ENCODE peak calls at places on chromosomes 3 and 15, in eight cellular contexts. One of them, this sample, is unnamed. For H3K4me1, the result is how much of the 10 kb centered on the place peaks cover.

GRCh38 chr3:113148307-113148703 is 63.1 kb upstream of the BOC start:
- DNase-seq in OCI-LY7: no peak
- DNase-seq in adrenal gland: no peak
- DNase-seq in pancreas: no peak
- DNase-seq in GM23248: no peak
- DNase-seq in SK-N-SH: peak
- DNase-seq in PC-3: peak
- DNase-seq in A673: peak
- DNase-seq in this sample: peak

GRCh38 chr15:65423977-65424679 is 1.4 kb upstream of the IGDCC4 start:
- DNase-seq in OCI-LY7: no peak
- DNase-seq in adrenal gland: no peak
- DNase-seq in pancreas: no peak
- DNase-seq in GM23248: peak
- DNase-seq in SK-N-SH: no peak
- DNase-seq in PC-3: peak
- DNase-seq in A673: peak
- DNase-seq in this sample: peak

GRCh38 chr3:146511402-146512134 is 32.8 kb downstream of the PLSCR1 start:
- DNase-seq in OCI-LY7: no peak
- DNase-seq in adrenal gland: no peak
- DNase-seq in pancreas: no peak
- DNase-seq in GM23248: no peak
- DNase-seq in SK-N-SH: no peak
- DNase-seq in PC-3: no peak
- DNase-seq in A673: no peak
- DNase-seq in this sample: no peak

GRCh38 chr15:35196273-35196672 is 111.2 kb upstream of the NANOGP8 start:
- DNase-seq in OCI-LY7: no peak
- DNase-seq in adrenal gland: no peak
- DNase-seq in pancreas: no peak
- DNase-seq in GM23248: no peak
- DNase-seq in SK-N-SH: no peak
- DNase-seq in PC-3: no peak
- DNase-seq in A673: no peak
- DNase-seq in this sample: no peak

GRCh38 chr3:125150525-125151436 is 61.8 kb downstream of the SLC12A8 start:
- DNase-seq in OCI-LY7: peak
- DNase-seq in adrenal gland: peak
- DNase-seq in pancreas: no peak
- DNase-seq in GM23248: peak
- DNase-seq in SK-N-SH: peak
- DNase-seq in PC-3: peak
- DNase-seq in A673: peak
- DNase-seq in this sample: peak

GRCh38 chr3:125957674-125958510 is 11.1 kb upstream of the ROPN1B start:
- DNase-seq in OCI-LY7: no peak
- DNase-seq in adrenal gland: peak
- DNase-seq in pancreas: no peak
- DNase-seq in GM23248: no peak
- DNase-seq in SK-N-SH: peak
- DNase-seq in PC-3: no peak
- DNase-seq in A673: peak
- DNase-seq in this sample: no peak

GRCh38 chr3:172056416-172056815 is 17.0 kb downstream of the FNDC3B start:
- DNase-seq in OCI-LY7: no peak
- DNase-seq in adrenal gland: no peak
- DNase-seq in pancreas: no peak
- DNase-seq in GM23248: no peak
- DNase-seq in SK-N-SH: no peak
- DNase-seq in PC-3: no peak
- DNase-seq in A673: no peak
- DNase-seq in this sample: no peak

GRCh38 chr3:33417051-33417673 is 23.0 kb downstream of the UBP1 start:
- DNase-seq in OCI-LY7: no peak
- DNase-seq in adrenal gland: no peak
- DNase-seq in pancreas: no peak
- DNase-seq in GM23248: peak
- DNase-seq in SK-N-SH: no peak
- DNase-seq in PC-3: peak
- DNase-seq in A673: no peak
- DNase-seq in this sample: no peak

GRCh38 chr3:11380314-11380713 is 108.1 kb downstream of the ATG7 start:
- DNase-seq in OCI-LY7: no peak
- DNase-seq in adrenal gland: no peak
- DNase-seq in pancreas: no peak
- DNase-seq in GM23248: no peak
- DNase-seq in SK-N-SH: no peak
- DNase-seq in PC-3: no peak
- DNase-seq in A673: no peak
- DNase-seq in this sample: peak

GRCh38 chr15:93617443-93617842 is 528.4 kb upstream of the RGMA start:
- DNase-seq in OCI-LY7: no peak
- DNase-seq in adrenal gland: no peak
- DNase-seq in pancreas: no peak
- DNase-seq in GM23248: no peak
- DNase-seq in SK-N-SH: no peak
- DNase-seq in PC-3: no peak
- DNase-seq in A673: no peak
- DNase-seq in this sample: no peak

GRCh38 chr3:115341208-115341607 is 194.1 kb upstream of the ZBTB20 start:
- DNase-seq in OCI-LY7: no peak
- DNase-seq in adrenal gland: no peak
- DNase-seq in pancreas: no peak
- DNase-seq in GM23248: peak
- DNase-seq in SK-N-SH: no peak
- DNase-seq in PC-3: peak
- DNase-seq in A673: no peak
- DNase-seq in this sample: no peak

GRCh38 chr3:116929534-116930222 is 220.1 kb downstream of the TUSC7 start:
- DNase-seq in OCI-LY7: no peak
- DNase-seq in adrenal gland: no peak
- DNase-seq in pancreas: no peak
- DNase-seq in GM23248: no peak
- DNase-seq in SK-N-SH: no peak
- DNase-seq in PC-3: peak
- DNase-seq in A673: peak
- DNase-seq in this sample: no peak

GRCh38 chr3:55721716-55722484 is 234.8 kb upstream of the WNT5A start:
- DNase-seq in OCI-LY7: peak
- DNase-seq in adrenal gland: no peak
- DNase-seq in pancreas: no peak
- DNase-seq in GM23248: peak
- DNase-seq in SK-N-SH: peak
- DNase-seq in PC-3: peak
- DNase-seq in A673: peak
- DNase-seq in this sample: peak

GRCh38 chr15:64019764-64020163 is 26.5 kb downstream of the DAPK2 start:
- DNase-seq in OCI-LY7: no peak
- DNase-seq in adrenal gland: no peak
- DNase-seq in pancreas: peak
- DNase-seq in GM23248: peak
- DNase-seq in SK-N-SH: no peak
- DNase-seq in PC-3: peak
- DNase-seq in A673: no peak
- DNase-seq in this sample: peak

GRCh38 chr15:66102563-66103292 is 150.8 kb downstream of the MEGF11 start:
- DNase-seq in OCI-LY7: no peak
- DNase-seq in adrenal gland: no peak
- DNase-seq in pancreas: no peak
- DNase-seq in GM23248: no peak
- DNase-seq in SK-N-SH: no peak
- DNase-seq in PC-3: no peak
- DNase-seq in A673: no peak
- DNase-seq in this sample: no peak

GRCh38 chr3:74139648-74140047 is 474.8 kb downstream of the CNTN3 start:
- DNase-seq in OCI-LY7: no peak
- DNase-seq in adrenal gland: no peak
- DNase-seq in pancreas: no peak
- DNase-seq in GM23248: peak
- DNase-seq in SK-N-SH: peak
- DNase-seq in PC-3: no peak
- DNase-seq in A673: peak
- DNase-seq in this sample: no peak

GRCh38 chr3:14286887-14287496 is 108.4 kb downstream of the LSM3 start:
- DNase-seq in OCI-LY7: peak
- DNase-seq in adrenal gland: no peak
- DNase-seq in pancreas: no peak
- DNase-seq in GM23248: no peak
- DNase-seq in SK-N-SH: no peak
- DNase-seq in PC-3: no peak
- DNase-seq in A673: no peak
- DNase-seq in this sample: peak

GRCh38 chr3:87246662-87247061 is 19.6 kb downstream of the CHMP2B start:
- DNase-seq in OCI-LY7: no peak
- DNase-seq in adrenal gland: no peak
- DNase-seq in pancreas: no peak
- DNase-seq in GM23248: no peak
- DNase-seq in SK-N-SH: no peak
- DNase-seq in PC-3: peak
- DNase-seq in A673: no peak
- DNase-seq in this sample: no peak

GRCh38 chr3:136938334-136938733 is 19.4 kb upstream of the IL20RB start:
- DNase-seq in OCI-LY7: no peak
- DNase-seq in adrenal gland: no peak
- DNase-seq in pancreas: no peak
- DNase-seq in GM23248: peak
- DNase-seq in SK-N-SH: no peak
- DNase-seq in PC-3: peak
- DNase-seq in A673: peak
- DNase-seq in this sample: no peak

GRCh38 chr3:130658666-130659065 is 88.0 kb downstream of the PIK3R4 start:
- DNase-seq in OCI-LY7: no peak
- DNase-seq in adrenal gland: peak
- DNase-seq in pancreas: no peak
- DNase-seq in GM23248: peak
- DNase-seq in SK-N-SH: no peak
- DNase-seq in PC-3: peak
- DNase-seq in A673: peak
- DNase-seq in this sample: peak

GRCh38 chr3:33299395-33300081 is 22.3 kb downstream of the FBXL2 start:
- DNase-seq in OCI-LY7: no peak
- DNase-seq in adrenal gland: no peak
- DNase-seq in pancreas: no peak
- DNase-seq in GM23248: peak
- DNase-seq in SK-N-SH: no peak
- DNase-seq in PC-3: peak
- DNase-seq in A673: no peak
- DNase-seq in this sample: no peak

GRCh38 chr3:188817920-188818239 is 353.9 kb upstream of the TPRG1 start:
- DNase-seq in OCI-LY7: no peak
- DNase-seq in adrenal gland: no peak
- DNase-seq in pancreas: no peak
- DNase-seq in GM23248: no peak
- DNase-seq in SK-N-SH: no peak
- DNase-seq in PC-3: no peak
- DNase-seq in A673: no peak
- DNase-seq in this sample: no peak

GRCh38 chr15:25545017-25545416 is 106.2 kb upstream of the UBE3A start:
- DNase-seq in OCI-LY7: no peak
- DNase-seq in adrenal gland: no peak
- DNase-seq in pancreas: no peak
- DNase-seq in GM23248: peak
- DNase-seq in SK-N-SH: no peak
- DNase-seq in PC-3: peak
- DNase-seq in A673: no peak
- DNase-seq in this sample: peak

GRCh38 chr15:62809968-62810260 is 232.6 kb upstream of the TPM1 start:
- DNase-seq in OCI-LY7: no peak
- DNase-seq in adrenal gland: no peak
- DNase-seq in pancreas: no peak
- DNase-seq in GM23248: no peak
- DNase-seq in SK-N-SH: no peak
- DNase-seq in PC-3: no peak
- DNase-seq in A673: no peak
- DNase-seq in this sample: no peak

GRCh38 chr3:4670352-4670751 is 177.2 kb downstream of the ITPR1 start:
- DNase-seq in OCI-LY7: peak
- DNase-seq in adrenal gland: no peak
- DNase-seq in pancreas: no peak
- DNase-seq in GM23248: peak
- DNase-seq in SK-N-SH: peak
- DNase-seq in PC-3: peak
- DNase-seq in A673: peak
- DNase-seq in this sample: peak

DNA sequence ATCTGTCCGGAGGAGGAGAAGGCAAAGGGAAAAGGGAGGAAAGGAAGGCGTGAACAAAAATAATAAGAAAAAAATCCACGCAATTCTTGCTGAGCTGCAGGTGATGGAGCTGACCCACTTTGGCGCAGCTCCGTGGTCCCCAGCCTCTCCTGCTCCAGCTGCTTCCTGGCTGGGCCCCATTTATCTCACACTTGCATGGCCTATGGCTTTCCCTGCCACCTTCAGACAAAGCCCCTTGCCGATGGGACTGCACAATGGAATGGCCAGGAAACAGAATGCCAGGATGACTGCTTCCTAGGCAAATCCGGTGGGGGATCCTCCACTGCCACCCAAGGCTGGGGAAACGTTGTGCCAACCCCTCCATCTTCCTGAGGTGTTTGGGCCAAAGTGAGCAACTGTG is 6.9 kb downstream of the INSYN1 start:
- DNase-seq in OCI-LY7: no peak
- DNase-seq in adrenal gland: no peak
- DNase-seq in pancreas: no peak
- DNase-seq in GM23248: no peak
- DNase-seq in SK-N-SH: no peak
- DNase-seq in PC-3: no peak
- DNase-seq in A673: no peak
- DNase-seq in this sample: no peak
- H3K4me3 ChIP-seq in OCI-LY7: no peak
- H3K4me3 ChIP-seq in adrenal gland: no peak
- H3K4me3 ChIP-seq in pancreas: no peak
- H3K4me3 ChIP-seq in GM23248: no peak
- H3K4me3 ChIP-seq in SK-N-SH: no peak
- H3K4me3 ChIP-seq in PC-3: no peak
- H3K4me3 ChIP-seq in A673: no peak
- H3K4me3 ChIP-seq in this sample: no peak

GRCh38 chr3:197500812-197501211 is 55.0 kb downstream of the BDH1 start:
- DNase-seq in OCI-LY7: no peak
- DNase-seq in adrenal gland: no peak
- DNase-seq in pancreas: no peak
- DNase-seq in GM23248: no peak
- DNase-seq in SK-N-SH: no peak
- DNase-seq in PC-3: peak
- DNase-seq in A673: no peak
- DNase-seq in this sample: no peak
- H3K27ac ChIP-seq in OCI-LY7: no peak
- H3K27ac ChIP-seq in adrenal gland: no peak
- H3K27ac ChIP-seq in pancreas: no peak
- H3K27ac ChIP-seq in GM23248: no peak
- H3K27ac ChIP-seq in SK-N-SH: no peak
- H3K27ac ChIP-seq in PC-3: peak
- H3K27ac ChIP-seq in A673: no peak
- H3K27ac ChIP-seq in this sample: no peak

GRCh38 chr3:71456826-71457225 is 126.7 kb downstream of the FOXP1 start:
- DNase-seq in OCI-LY7: no peak
- DNase-seq in adrenal gland: no peak
- DNase-seq in pancreas: no peak
- DNase-seq in GM23248: no peak
- DNase-seq in SK-N-SH: no peak
- DNase-seq in PC-3: no peak
- DNase-seq in A673: no peak
- DNase-seq in this sample: no peak
- H3K4me1 ChIP-seq in OCI-LY7: half or more
- H3K4me1 ChIP-seq in adrenal gland: under half
- H3K4me1 ChIP-seq in pancreas: under half
- H3K4me1 ChIP-seq in GM23248: under half
- H3K4me1 ChIP-seq in SK-N-SH: under half
- H3K4me1 ChIP-seq in PC-3: half or more
- H3K4me1 ChIP-seq in A673: under half
- H3K4me1 ChIP-seq in this sample: under half

GRCh38 chr15:90004252-90004651 is 3.1 kb downstream of the ZNF710 start:
- DNase-seq in OCI-LY7: no peak
- DNase-seq in adrenal gland: no peak
- DNase-seq in pancreas: no peak
- DNase-seq in GM23248: peak
- DNase-seq in SK-N-SH: no peak
- DNase-seq in PC-3: no peak
- DNase-seq in A673: no peak
- DNase-seq in this sample: no peak
- H3K4me3 ChIP-seq in OCI-LY7: no peak
- H3K4me3 ChIP-seq in adrenal gland: no peak
- H3K4me3 ChIP-seq in pancreas: no peak
- H3K4me3 ChIP-seq in GM23248: peak
- H3K4me3 ChIP-seq in SK-N-SH: no peak
- H3K4me3 ChIP-seq in PC-3: peak
- H3K4me3 ChIP-seq in A673: no peak
- H3K4me3 ChIP-seq in this sample: no peak